ENCODE peak calls at places on chromosomes 4 and X, in nine cellular contexts. One of them, this sample, is unnamed.
A peak's percentile ranks its signal among the peaks of the same experiment; 100 is the strongest.

GRCh38 chrX:13893826-13894225 is 76.9 kb upstream of the GPM6B start:
- DNase-seq in stimulated activated CD4-positive, alpha-beta T cell treated with anti-CD3 and anti-CD28 coated beads, Interleukin-1b, Interleukin-23, amount 100 ng/mL, for 24 hours: no peak
- DNase-seq in LoVo: no peak
- DNase-seq in retina: no peak
- DNase-seq in HT1080: no peak
- DNase-seq in breast epithelium: no peak
- DNase-seq in HCEC 1CT: no peak
- DNase-seq in activated CD4-positive, alpha-beta T cell treated with anti-CD3 and anti-CD28 coated beads, Interleukin-2, amount 10 ng/mL, durations not matched to agents 7 days and 5 days: no peak
- DNase-seq in MCF 10A: no peak
- DNase-seq in this sample: no peak

GRCh38 chr4:10288830-10289533 is 168.2 kb downstream of the ZNF518B start:
- DNase-seq in HT1080: no peak
- DNase-seq in HCEC 1CT: no peak
- DNase-seq in LoVo: no peak
- DNase-seq in retina: no peak
- DNase-seq in MCF 10A: peak; percentile 30
- DNase-seq in breast epithelium: no peak
- DNase-seq in stimulated activated CD4-positive, alpha-beta T cell treated with anti-CD3 and anti-CD28 coated beads, Interleukin-1b, Interleukin-23, amount 100 ng/mL, for 24 hours: no peak
- DNase-seq in activated CD4-positive, alpha-beta T cell treated with anti-CD3 and anti-CD28 coated beads, Interleukin-2, amount 10 ng/mL, durations not matched to agents 7 days and 5 days: no peak
- DNase-seq in this sample: no peak

GRCh38 chr4:151429957-151430548 is 21.1 kb downstream of the FHIP1A start:
- DNase-seq in breast epithelium: no peak
- DNase-seq in retina: no peak
- DNase-seq in HCEC 1CT: no peak
- DNase-seq in stimulated activated CD4-positive, alpha-beta T cell treated with anti-CD3 and anti-CD28 coated beads, Interleukin-1b, Interleukin-23, amount 100 ng/mL, for 24 hours: no peak
- DNase-seq in activated CD4-positive, alpha-beta T cell treated with anti-CD3 and anti-CD28 coated beads, Interleukin-2, amount 10 ng/mL, durations not matched to agents 7 days and 5 days: no peak
- DNase-seq in HT1080: no peak
- DNase-seq in LoVo: no peak
- DNase-seq in MCF 10A: no peak
- DNase-seq in this sample: no peak

GRCh38 chrX:124239911-124240310 is 92.5 kb upstream of the TEX13D start:
- DNase-seq in HCEC 1CT: no peak
- DNase-seq in MCF 10A: no peak
- DNase-seq in HT1080: no peak
- DNase-seq in stimulated activated CD4-positive, alpha-beta T cell treated with anti-CD3 and anti-CD28 coated beads, Interleukin-1b, Interleukin-23, amount 100 ng/mL, for 24 hours: no peak
- DNase-seq in breast epithelium: no peak
- DNase-seq in retina: no peak
- DNase-seq in activated CD4-positive, alpha-beta T cell treated with anti-CD3 and anti-CD28 coated beads, Interleukin-2, amount 10 ng/mL, durations not matched to agents 7 days and 5 days: peak; percentile 56
- DNase-seq in LoVo: no peak
- DNase-seq in this sample: peak; percentile 38

GRCh38 chrX:9899640-9900075 is 67.5 kb upstream of the CLDN34 start:
- DNase-seq in HCEC 1CT: peak; percentile 32
- DNase-seq in stimulated activated CD4-positive, alpha-beta T cell treated with anti-CD3 and anti-CD28 coated beads, Interleukin-1b, Interleukin-23, amount 100 ng/mL, for 24 hours: no peak
- DNase-seq in breast epithelium: no peak
- DNase-seq in activated CD4-positive, alpha-beta T cell treated with anti-CD3 and anti-CD28 coated beads, Interleukin-2, amount 10 ng/mL, durations not matched to agents 7 days and 5 days: no peak
- DNase-seq in LoVo: no peak
- DNase-seq in MCF 10A: no peak
- DNase-seq in HT1080: no peak
- DNase-seq in retina: peak; percentile 74
- DNase-seq in this sample: no peak

GRCh38 chr4:138749303-138749702 is 266.3 kb upstream of the NOCT start:
- DNase-seq in HCEC 1CT: peak; percentile 56
- DNase-seq in stimulated activated CD4-positive, alpha-beta T cell treated with anti-CD3 and anti-CD28 coated beads, Interleukin-1b, Interleukin-23, amount 100 ng/mL, for 24 hours: no peak
- DNase-seq in LoVo: no peak
- DNase-seq in retina: no peak
- DNase-seq in breast epithelium: no peak
- DNase-seq in HT1080: no peak
- DNase-seq in activated CD4-positive, alpha-beta T cell treated with anti-CD3 and anti-CD28 coated beads, Interleukin-2, amount 10 ng/mL, durations not matched to agents 7 days and 5 days: no peak
- DNase-seq in MCF 10A: peak; percentile 58
- DNase-seq in this sample: no peak

GRCh38 chrX:9352683-9353430 is 112.0 kb upstream of the TBL1X start:
- DNase-seq in breast epithelium: no peak
- DNase-seq in MCF 10A: peak; percentile 78
- DNase-seq in HCEC 1CT: peak; percentile 66
- DNase-seq in HT1080: peak; percentile 61
- DNase-seq in LoVo: no peak
- DNase-seq in stimulated activated CD4-positive, alpha-beta T cell treated with anti-CD3 and anti-CD28 coated beads, Interleukin-1b, Interleukin-23, amount 100 ng/mL, for 24 hours: peak; percentile 19
- DNase-seq in activated CD4-positive, alpha-beta T cell treated with anti-CD3 and anti-CD28 coated beads, Interleukin-2, amount 10 ng/mL, durations not matched to agents 7 days and 5 days: peak; percentile 55
- DNase-seq in retina: no peak
- DNase-seq in this sample: peak; percentile 56

GRCh38 chrX:106300239-106300638 is 132.1 kb downstream of the PWWP3B start:
- DNase-seq in retina: no peak
- DNase-seq in activated CD4-positive, alpha-beta T cell treated with anti-CD3 and anti-CD28 coated beads, Interleukin-2, amount 10 ng/mL, durations not matched to agents 7 days and 5 days: no peak
- DNase-seq in LoVo: no peak
- DNase-seq in MCF 10A: peak; percentile 83
- DNase-seq in stimulated activated CD4-positive, alpha-beta T cell treated with anti-CD3 and anti-CD28 coated beads, Interleukin-1b, Interleukin-23, amount 100 ng/mL, for 24 hours: no peak
- DNase-seq in HT1080: peak; percentile 94
- DNase-seq in HCEC 1CT: no peak
- DNase-seq in breast epithelium: no peak
- DNase-seq in this sample: no peak

GRCh38 chrX:6184900-6185515 is 43.7 kb downstream of the NLGN4X start:
- DNase-seq in breast epithelium: no peak
- DNase-seq in activated CD4-positive, alpha-beta T cell treated with anti-CD3 and anti-CD28 coated beads, Interleukin-2, amount 10 ng/mL, durations not matched to agents 7 days and 5 days: no peak
- DNase-seq in stimulated activated CD4-positive, alpha-beta T cell treated with anti-CD3 and anti-CD28 coated beads, Interleukin-1b, Interleukin-23, amount 100 ng/mL, for 24 hours: no peak
- DNase-seq in retina: no peak
- DNase-seq in HT1080: peak; percentile 0
- DNase-seq in HCEC 1CT: no peak
- DNase-seq in MCF 10A: peak; percentile 22
- DNase-seq in LoVo: no peak
- DNase-seq in this sample: no peak

GRCh38 chr4:30920043-30920442 is 199.9 kb downstream of the PCDH7 start:
- DNase-seq in breast epithelium: no peak
- DNase-seq in activated CD4-positive, alpha-beta T cell treated with anti-CD3 and anti-CD28 coated beads, Interleukin-2, amount 10 ng/mL, durations not matched to agents 7 days and 5 days: no peak
- DNase-seq in LoVo: no peak
- DNase-seq in HCEC 1CT: no peak
- DNase-seq in stimulated activated CD4-positive, alpha-beta T cell treated with anti-CD3 and anti-CD28 coated beads, Interleukin-1b, Interleukin-23, amount 100 ng/mL, for 24 hours: no peak
- DNase-seq in MCF 10A: no peak
- DNase-seq in retina: peak; percentile 50
- DNase-seq in HT1080: no peak
- DNase-seq in this sample: no peak

GRCh38 chrX:12032082-12032481 is 106.2 kb upstream of the FRMPD4 start:
- DNase-seq in stimulated activated CD4-positive, alpha-beta T cell treated with anti-CD3 and anti-CD28 coated beads, Interleukin-1b, Interleukin-23, amount 100 ng/mL, for 24 hours: no peak
- DNase-seq in MCF 10A: no peak
- DNase-seq in HCEC 1CT: no peak
- DNase-seq in breast epithelium: no peak
- DNase-seq in retina: no peak
- DNase-seq in activated CD4-positive, alpha-beta T cell treated with anti-CD3 and anti-CD28 coated beads, Interleukin-2, amount 10 ng/mL, durations not matched to agents 7 days and 5 days: no peak
- DNase-seq in HT1080: no peak
- DNase-seq in LoVo: no peak
- DNase-seq in this sample: no peak

GRCh38 chr4:114615435-114615834 is 16.8 kb downstream of the UGT8 start:
- DNase-seq in MCF 10A: no peak
- DNase-seq in stimulated activated CD4-positive, alpha-beta T cell treated with anti-CD3 and anti-CD28 coated beads, Interleukin-1b, Interleukin-23, amount 100 ng/mL, for 24 hours: no peak
- DNase-seq in HT1080: no peak
- DNase-seq in activated CD4-positive, alpha-beta T cell treated with anti-CD3 and anti-CD28 coated beads, Interleukin-2, amount 10 ng/mL, durations not matched to agents 7 days and 5 days: no peak
- DNase-seq in retina: no peak
- DNase-seq in breast epithelium: no peak
- DNase-seq in LoVo: peak; percentile 52
- DNase-seq in HCEC 1CT: no peak
- DNase-seq in this sample: no peak

GRCh38 chr4:178185517-178185916 is 743.3 kb upstream of the AGA start:
- DNase-seq in LoVo: no peak
- DNase-seq in retina: no peak
- DNase-seq in breast epithelium: no peak
- DNase-seq in MCF 10A: no peak
- DNase-seq in HCEC 1CT: no peak
- DNase-seq in HT1080: no peak
- DNase-seq in activated CD4-positive, alpha-beta T cell treated with anti-CD3 and anti-CD28 coated beads, Interleukin-2, amount 10 ng/mL, durations not matched to agents 7 days and 5 days: no peak
- DNase-seq in stimulated activated CD4-positive, alpha-beta T cell treated with anti-CD3 and anti-CD28 coated beads, Interleukin-1b, Interleukin-23, amount 100 ng/mL, for 24 hours: no peak
- DNase-seq in this sample: no peak

GRCh38 chrX:72297953-72298730 is 7.6 kb downstream of the CITED1 start:
- DNase-seq in stimulated activated CD4-positive, alpha-beta T cell treated with anti-CD3 and anti-CD28 coated beads, Interleukin-1b, Interleukin-23, amount 100 ng/mL, for 24 hours: no peak
- DNase-seq in retina: no peak
- DNase-seq in LoVo: no peak
- DNase-seq in breast epithelium: no peak
- DNase-seq in MCF 10A: peak; percentile 52
- DNase-seq in activated CD4-positive, alpha-beta T cell treated with anti-CD3 and anti-CD28 coated beads, Interleukin-2, amount 10 ng/mL, durations not matched to agents 7 days and 5 days: no peak
- DNase-seq in HCEC 1CT: peak; percentile 34
- DNase-seq in HT1080: peak; percentile 18
- DNase-seq in this sample: no peak

GRCh38 chr4:159685406-159686092 is 582.7 kb downstream of the RAPGEF2 start:
- DNase-seq in retina: peak; percentile 56
- DNase-seq in HCEC 1CT: no peak
- DNase-seq in stimulated activated CD4-positive, alpha-beta T cell treated with anti-CD3 and anti-CD28 coated beads, Interleukin-1b, Interleukin-23, amount 100 ng/mL, for 24 hours: no peak
- DNase-seq in LoVo: peak; percentile 10
- DNase-seq in MCF 10A: no peak
- DNase-seq in breast epithelium: no peak
- DNase-seq in HT1080: no peak
- DNase-seq in activated CD4-positive, alpha-beta T cell treated with anti-CD3 and anti-CD28 coated beads, Interleukin-2, amount 10 ng/mL, durations not matched to agents 7 days and 5 days: no peak
- DNase-seq in this sample: no peak

GRCh38 chr4:164700471-164700870 is 53.5 kb upstream of the SMIM31 start:
- DNase-seq in LoVo: no peak
- DNase-seq in stimulated activated CD4-positive, alpha-beta T cell treated with anti-CD3 and anti-CD28 coated beads, Interleukin-1b, Interleukin-23, amount 100 ng/mL, for 24 hours: no peak
- DNase-seq in HT1080: peak; percentile 34
- DNase-seq in breast epithelium: peak; percentile 41
- DNase-seq in activated CD4-positive, alpha-beta T cell treated with anti-CD3 and anti-CD28 coated beads, Interleukin-2, amount 10 ng/mL, durations not matched to agents 7 days and 5 days: peak; percentile 10
- DNase-seq in retina: no peak
- DNase-seq in HCEC 1CT: no peak
- DNase-seq in MCF 10A: peak; percentile 52
- DNase-seq in this sample: no peak

GRCh38 chrX:154417157-154417556 is 5.8 kb downstream of the TAFAZZIN start:
- DNase-seq in HCEC 1CT: no peak
- DNase-seq in activated CD4-positive, alpha-beta T cell treated with anti-CD3 and anti-CD28 coated beads, Interleukin-2, amount 10 ng/mL, durations not matched to agents 7 days and 5 days: no peak
- DNase-seq in retina: no peak
- DNase-seq in stimulated activated CD4-positive, alpha-beta T cell treated with anti-CD3 and anti-CD28 coated beads, Interleukin-1b, Interleukin-23, amount 100 ng/mL, for 24 hours: no peak
- DNase-seq in MCF 10A: no peak
- DNase-seq in LoVo: no peak
- DNase-seq in breast epithelium: no peak
- DNase-seq in HT1080: no peak
- DNase-seq in this sample: no peak

This sample was measured in activated T-helper 2 cell treated with anti-CD3 and anti-CD28 coated beads, Interferon-gamma antibody, Interleukin-2, Interleukin-4, amounts not matched to agents 10 μg/mL and 5 μg/mL and 100 μg/mL, durations not matched to agents 14 hours and 24 hours and 36 hours.